ENCODE peak calls at places on chromosome 22, in five cellular contexts. K is neuronal stem cell, G is IMR-90, H is H1, Q is mesenchymal stem cell. X is an unnamed sample.
A peak's percentile ranks its signal among the peaks of the same experiment; 100 is the strongest.

GRCh38 chr22:45469573-45470383 is 32.9 kb upstream of the FBLN1 start:
- DNase-seq in Q (no peak), H (no peak), G (no peak), K (no peak), X (no peak)

GRCh38 chr22:23394525-23395326 is 185.4 kb downstream of the IGLL1 start:
- DNase-seq in K (no peak), G (no peak), H (no peak), Q (no peak), X (no peak)

GRCh38 chr22:43002198-43002577 is 12.8 kb downstream of the PACSIN2 start:
- DNase-seq in H (no peak), G (peak; percentile 91), Q (peak; percentile 80), K (no peak), X (peak; percentile 74)

GRCh38 chr22:37804886-37805857 is 2.6 kb upstream of the GCAT start:
- DNase-seq in Q (peak; percentile 81), G (peak; percentile 70), H (peak; percentile 97), K (no peak), X (peak; percentile 88)

GRCh38 chr22:49066619-49067018 is 761.1 kb downstream of the BRD1 start:
- DNase-seq in K (no peak), H (no peak), G (no peak), Q (no peak), X (no peak)

GRCh38 chr22:38697055-38697980 is 3.4 kb downstream of the JOSD1 start:
- DNase-seq in K (no peak), H (no peak), Q (peak; percentile 53), G (peak; percentile 58), X (peak; percentile 21)

GRCh38 chr22:37032535-37033460 is 13.3 kb downstream of the MPST start:
- DNase-seq in H (peak; percentile 50), G (peak; percentile 37), Q (peak; percentile 63), K (no peak), X (peak; percentile 72)

GRCh38 chr22:38467438-38467903 is 425 bp upstream of the KDELR3 start:
- DNase-seq in K (no peak), Q (no peak), G (no peak), H (no peak), X (no peak)

GRCh38 chr22:36864454-36865215 is 3.8 kb downstream of the NCF4 start:
- DNase-seq in Q (no peak), G (no peak), K (no peak), H (no peak), X (no peak)

GRCh38 chr22:37019309-37020191 is at the start of the genes MPST and TST:
- DNase-seq in Q (peak; percentile 72), H (peak; percentile 79), K (peak; percentile 75), G (peak; percentile 61), X (peak; percentile 77)

GRCh38 chr22:50315289-50316113 is 8.1 kb upstream of the PLXNB2 start:
- DNase-seq in G (no peak), K (no peak), H (no peak), Q (no peak), X (no peak)

DNA sequence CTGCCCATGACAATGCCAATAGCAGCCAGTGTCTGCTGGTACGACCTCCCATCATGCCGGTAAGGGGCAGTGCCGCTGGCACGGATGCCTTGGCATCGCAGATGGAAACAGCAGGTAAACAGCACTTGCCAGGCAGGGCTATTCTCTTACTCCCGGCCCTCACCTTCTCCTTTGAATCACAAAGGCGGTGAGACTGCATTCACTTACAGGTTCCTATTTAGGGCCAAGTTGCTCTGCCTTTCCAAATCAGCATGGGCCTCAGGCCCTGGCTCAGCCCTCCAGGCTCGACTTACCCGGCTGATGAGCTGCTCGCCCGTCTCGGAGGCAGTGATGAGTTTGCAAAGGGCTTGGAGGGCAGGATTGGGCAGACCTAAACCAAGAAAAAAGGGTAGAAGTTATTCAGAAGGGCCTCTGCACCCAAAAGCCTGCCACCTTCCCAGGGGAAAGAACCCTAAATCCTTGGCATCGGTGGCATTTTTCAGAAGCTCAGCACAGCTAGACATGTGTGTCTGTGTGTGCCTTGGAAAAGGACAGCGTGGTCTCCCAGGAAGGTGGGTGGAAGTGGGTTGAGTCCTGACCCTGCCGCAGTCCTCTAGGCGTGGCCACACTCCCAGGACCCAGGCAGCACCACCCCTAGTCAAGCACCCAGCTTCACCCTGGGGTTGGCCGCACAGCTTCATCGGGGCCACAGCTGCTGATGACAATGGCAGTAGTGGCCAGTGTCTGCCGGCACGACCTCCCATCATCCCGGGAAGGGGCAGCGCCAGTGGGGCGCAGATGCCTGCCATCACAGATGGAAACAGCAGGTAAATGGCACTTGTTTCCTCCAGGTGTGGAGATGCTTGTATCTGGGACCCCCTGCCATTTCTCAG is 73.5 kb upstream of the PITPNB start:
- DNase-seq in G (no peak), K (no peak), H (no peak), Q (no peak), X (no peak)
- H3K4me3 ChIP-seq in G (no peak overlapping the region), K (no peak overlapping the region), H (no peak overlapping the region), Q (no peak overlapping the region), X (no peak overlapping the region)

GRCh38 chr22:47013861-47014635 is 251.6 kb downstream of the TBC1D22A start:
- DNase-seq in H (no peak), G (no peak), K (no peak), Q (no peak), X (no peak)
- H3K23ac ChIP-seq in H (no peak overlapping the region), G (no peak overlapping the region), K (no peak overlapping the region), Q (no peak overlapping the region), X (no peak overlapping the region)

GRCh38 chr22:29879738-29880137 is 3.2 kb upstream of the MTMR3 start:
- DNase-seq in G (no peak), H (peak; percentile 32), Q (no peak), K (no peak), X (peak; percentile 59)
- H2BK15ac ChIP-seq in G (no peak overlapping the region), H (no peak overlapping the region), Q (no peak overlapping the region), K (no peak overlapping the region), X (no peak overlapping the region)

DNA sequence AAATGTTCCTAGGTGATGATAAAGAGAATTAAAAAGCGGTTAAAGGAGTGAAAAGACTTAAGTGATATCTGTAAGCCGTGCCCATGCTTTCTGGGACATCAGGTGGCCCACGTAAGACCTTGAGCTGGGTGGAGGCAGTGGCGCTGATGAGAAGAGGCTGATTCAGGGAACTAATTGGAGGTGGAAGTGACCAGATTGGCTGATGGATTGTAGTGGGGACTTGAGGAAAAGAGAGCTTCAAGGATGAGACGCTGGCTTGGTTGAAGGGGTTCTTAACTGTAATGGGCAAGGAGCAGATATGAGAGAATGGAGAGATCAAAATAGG is 69.1 kb upstream of the EP300 start:
- DNase-seq in K (no peak), H (no peak), G (no peak), Q (no peak), X (no peak)
- H3K4me3 ChIP-seq in K (no peak overlapping the region), H (peak overlapping the region; percentile 59), G (no peak overlapping the region), Q (no peak overlapping the region), X (no peak overlapping the region)

GRCh38 chr22:35634015-35634414 is 14.2 kb upstream of the APOL6 start:
- DNase-seq in Q (no peak), H (no peak), G (no peak), K (no peak), X (no peak)

GRCh38 chr22:35632902-35633301 is 15.3 kb upstream of the APOL6 start:
- DNase-seq in H (no peak), G (no peak), Q (no peak), K (no peak), X (no peak)

GRCh38 chr22:35631597-35631996 is 14.5 kb upstream of the MB start:
- DNase-seq in K (no peak), G (no peak), H (peak; percentile 85), Q (no peak), X (peak; percentile 82)

GRCh38 chr22:35634981-35635540 is 13.2 kb upstream of the APOL6 start:
- DNase-seq in K (no peak), G (peak; percentile 8), Q (no peak), H (no peak), X (no peak)

DNA sequence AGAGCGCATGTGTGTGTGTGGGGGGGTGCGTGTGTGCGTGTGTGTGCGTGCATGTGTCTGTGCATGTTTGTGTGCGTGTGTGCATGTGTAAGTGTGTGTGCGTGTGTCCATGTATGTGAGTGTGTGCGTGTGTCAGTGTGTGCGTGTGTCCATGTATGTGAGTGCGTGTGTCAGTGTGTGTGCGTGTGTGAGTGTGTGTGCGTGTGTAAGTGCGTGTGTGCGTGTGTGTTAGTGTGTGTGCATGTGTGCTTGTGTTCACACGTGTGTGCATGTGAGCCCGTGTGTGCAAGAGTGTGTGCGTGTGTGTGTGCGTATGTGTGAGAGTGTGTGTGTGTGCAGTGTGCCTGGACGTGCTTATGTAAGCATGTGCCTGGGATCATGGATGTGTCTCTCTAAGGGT is 14.7 kb upstream of the APOL6 start:
- DNase-seq in H (no peak), G (no peak), K (no peak), Q (no peak), X (no peak)
- H3K23ac ChIP-seq in H (peak overlapping the region; percentile 20), G (no peak overlapping the region), K (peak overlapping the region; percentile 37), Q (no peak overlapping the region), X (no peak overlapping the region)

GRCh38 chr22:41382610-41383009 is 868 bp downstream of the TEF start:
- DNase-seq in H (no peak), K (no peak), G (no peak), Q (no peak), X (no peak)

GRCh38 chr22:41380993-41381328 is 781 bp upstream of the TEF start:
- DNase-seq in Q (peak; percentile 95), K (no peak), H (no peak), G (peak; percentile 94), X (no peak)

GRCh38 chr22:41382098-41382578 is 396 bp downstream of the TEF start:
- DNase-seq in K (no peak), G (no peak), H (no peak), Q (peak; percentile 64), X (no peak)

GRCh38 chr22:41383085-41383484 is 1.3 kb downstream of the TEF start:
- DNase-seq in G (no peak), H (no peak), Q (no peak), K (no peak), X (no peak)

GRCh38 chr22:41381329-41382097 is at the start of gene TEF:
- DNase-seq in K (peak; percentile 99), G (peak; percentile 98), H (peak; percentile 97), Q (peak; percentile 99), X (peak; percentile 100)
- H2BK15ac ChIP-seq in K (peak within 1 kb of the TSS; percentile 86), G (peak within 1 kb of the TSS; percentile 80), H (no peak within 1 kb of the TSS), Q (peak within 1 kb of the TSS; percentile 95), X (no peak within 1 kb of the TSS)